ENCODE peak calls at places on chromosomes 7 and 10, in eight cellular contexts. M, N, J, F, Q, D, K and I are unnamed samples.

GRCh38 chr10:76350583-76350982 is 919.2 kb downstream of the LRMDA start:
- DNase-seq in M (no peak), J (no peak), D (no peak), F (no peak), N (no peak), Q (no peak), K (no peak), I (no peak)

GRCh38 chr10:119701861-119702260 is 24.0 kb upstream of the INPP5F start:
- DNase-seq in K (no peak), J (peak; percentile 15), D (no peak), N (no peak), F (no peak), Q (peak; percentile 52), M (no peak), I (no peak)

GRCh38 chr7:155422151-155422550 is 35.8 kb upstream of the EN2 start:
- DNase-seq in K (no peak), N (no peak), D (no peak), F (no peak), J (no peak), Q (no peak), M (no peak), I (no peak)

GRCh38 chr10:11178606-11179221 is 161.0 kb downstream of the CELF2 start:
- DNase-seq in K (no peak), D (no peak), N (peak; percentile 46), J (no peak), M (no peak), F (peak; percentile 77), Q (no peak), I (no peak)

GRCh38 chr10:21534611-21535493 is 820 bp downstream of the MLLT10 start:
- DNase-seq in J (peak; percentile 60), K (peak; percentile 70), F (peak; percentile 66), D (no peak), Q (peak; percentile 59), N (peak; percentile 53), M (peak; percentile 70), I (no peak)

GRCh38 chr10:44935961-44936285 is 23.7 kb upstream of the RASSF4 start:
- DNase-seq in F (no peak), Q (no peak), N (no peak), K (no peak), M (no peak), D (no peak), J (no peak), I (no peak)

GRCh38 chr10:104330168-104331117 is 7.8 kb downstream of the ITPRIP start:
- DNase-seq in Q (peak; percentile 94), F (no peak), D (no peak), M (peak; percentile 33), N (no peak), J (peak; percentile 25), K (peak; percentile 71), I (no peak)

GRCh38 chr7:22856437-22856836 is 33.8 kb upstream of the TOMM7 start:
- DNase-seq in F (no peak), M (no peak), K (no peak), Q (no peak), J (no peak), N (no peak), D (no peak), I (no peak)

GRCh38 chr7:101630591-101630990 is 1.5 kb upstream of the MYL10 start:
- DNase-seq in N (no peak), J (no peak), F (no peak), K (no peak), M (no peak), Q (no peak), D (no peak), I (no peak)

GRCh38 chr10:44258019-44258418 is 126.9 kb downstream of the CXCL12 start:
- DNase-seq in K (no peak), Q (no peak), N (no peak), M (no peak), J (no peak), D (no peak), F (no peak), I (no peak)

GRCh38 chr7:66682350-66683093 is 53.8 kb downstream of the KCTD7 start:
- DNase-seq in F (no peak), D (peak; percentile 33), Q (peak; percentile 22), J (no peak), M (no peak), K (peak; percentile 51), N (no peak), I (no peak)

GRCh38 chr10:47326927-47327330 is 4.7 kb downstream of the GDF2 start:
- DNase-seq in K (no peak), F (no peak), J (no peak), M (no peak), D (no peak), N (no peak), Q (no peak), I (no peak)

GRCh38 chr10:77371848-77372247 is 265.8 kb downstream of the KCNMA1 start:
- DNase-seq in F (no peak), Q (no peak), K (no peak), J (no peak), N (no peak), D (no peak), M (no peak), I (no peak)

GRCh38 chr7:137195996-137196395 is 147.5 kb downstream of the PTN start:
- DNase-seq in K (no peak), N (no peak), F (no peak), J (no peak), M (no peak), Q (no peak), D (no peak), I (no peak)

GRCh38 chr10:93363891-93364648 is 118.1 kb downstream of the MYOF start:
- DNase-seq in M (no peak), K (peak; percentile 46), J (no peak), F (no peak), N (peak; percentile 38), Q (no peak), D (no peak), I (no peak)

GRCh38 chr10:58023341-58024073 is 244.2 kb downstream of the IPMK start:
- DNase-seq in N (no peak), Q (peak; percentile 85), M (no peak), K (no peak), F (no peak), D (no peak), J (peak; percentile 31), I (no peak)

GRCh38 chr7:65846008-65846570 is 26.8 kb upstream of the VKORC1L1 start:
- DNase-seq in D (no peak), Q (no peak), F (no peak), K (no peak), J (no peak), N (no peak), M (no peak), I (no peak)

GRCh38 chr7:15620491-15621185 is 58.8 kb upstream of the AGMO start:
- DNase-seq in K (no peak), J (no peak), N (no peak), Q (peak; percentile 20), F (no peak), D (no peak), M (no peak), I (no peak)

GRCh38 chr7:83739527-83739926 is 90.6 kb upstream of the SEMA3E start:
- DNase-seq in N (no peak), M (no peak), D (no peak), J (no peak), K (no peak), Q (no peak), F (no peak), I (no peak)

GRCh38 chr10:120950103-120950561 is 99.0 kb downstream of the WDR11 start:
- DNase-seq in M (no peak), K (peak; percentile 23), Q (peak; percentile 52), F (no peak), J (no peak), N (no peak), D (no peak), I (no peak)

GRCh38 chr10:101152316-101152715 is 21.2 kb downstream of the TLX1 start:
- DNase-seq in D (no peak), M (no peak), N (no peak), F (no peak), J (no peak), K (no peak), Q (no peak), I (no peak)

GRCh38 chr10:82377608-82378007 is 502.6 kb downstream of the NRG3 start:
- DNase-seq in K (no peak), J (no peak), Q (peak; percentile 49), M (no peak), F (no peak), N (no peak), D (no peak), I (no peak)
- TF ChIP-seq CTCF in K (no peak), J (no peak), Q (peak; percentile 48), M (no peak), F (no peak), N (peak; percentile 38), D (no peak), I (peak; percentile 38)

DNA sequence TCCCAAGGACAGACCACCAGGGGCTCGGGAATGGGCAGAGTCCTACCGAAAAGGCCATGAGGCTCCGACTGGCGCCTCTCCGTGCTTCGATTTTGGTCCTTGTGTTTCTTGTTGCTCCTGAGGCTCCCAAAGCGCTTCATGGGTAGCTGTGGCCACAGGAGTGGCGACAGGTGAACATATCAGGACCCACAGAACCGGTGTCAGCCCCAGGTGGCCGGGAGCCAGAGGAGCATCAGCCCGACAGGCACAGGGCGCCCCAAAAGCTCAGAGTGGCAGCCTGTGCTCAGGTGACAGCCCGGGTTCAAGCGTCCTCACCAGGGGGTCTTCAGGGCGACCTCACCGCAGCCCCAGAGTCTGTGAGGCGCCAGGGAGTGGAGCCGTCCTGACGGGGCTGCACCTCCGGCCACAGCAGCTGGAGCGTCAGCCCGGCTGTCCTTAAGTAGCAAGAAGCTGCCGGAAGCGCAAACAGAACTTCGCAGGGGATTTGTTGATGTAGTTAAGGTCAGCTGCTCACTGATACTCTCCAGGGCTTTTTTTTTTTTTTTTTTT is 141.0 kb downstream of the PRKAG2 start:
- DNase-seq in K (no peak), N (no peak), M (no peak), F (no peak), D (no peak), Q (no peak), J (no peak), I (no peak)
- TF ChIP-seq CTCF in K (no peak), N (no peak), M (no peak), F (no peak), D (no peak), Q (no peak), J (no peak), I (no peak)

GRCh38 chr7:44152971-44153947 is 12.1 kb upstream of the MYL7 start:
- DNase-seq in J (no peak), F (no peak), M (no peak), N (no peak), D (no peak), Q (no peak), K (no peak), I (no peak)
- TF ChIP-seq CTCF in J (peak; percentile 24), F (no peak), M (no peak), N (peak; percentile 26), D (no peak), Q (no peak), K (no peak), I (no peak)

DNA sequence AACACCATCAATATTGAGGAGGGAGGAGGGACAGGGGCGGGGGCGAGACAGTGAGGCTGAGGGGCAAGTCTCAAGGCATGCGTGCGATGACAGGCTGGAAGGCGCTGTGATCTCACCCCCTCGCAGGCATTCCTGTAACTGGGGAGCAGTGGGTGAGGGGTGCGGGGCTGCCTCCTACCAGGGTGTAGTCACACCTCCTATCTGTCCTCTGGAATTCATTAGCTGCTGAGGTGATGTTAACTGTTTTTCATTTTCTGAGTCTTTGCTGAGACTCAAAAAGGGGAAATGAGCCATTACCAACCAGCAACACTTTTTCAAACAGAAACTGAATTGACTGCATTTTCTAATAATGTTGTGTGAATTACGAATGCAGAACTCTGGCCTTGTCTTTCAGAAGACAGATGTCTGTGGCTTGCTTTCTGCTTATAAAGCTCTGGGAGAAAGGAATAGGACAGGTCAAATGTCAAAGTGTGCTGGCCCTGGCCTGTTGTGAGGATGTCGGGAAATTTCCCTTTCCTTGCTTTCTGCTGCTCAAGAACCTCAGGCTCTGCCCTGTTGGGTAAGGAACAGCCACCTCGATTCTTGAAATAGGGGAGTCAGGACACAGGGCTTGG is 23.7 kb upstream of the CDH23 start:
- DNase-seq in M (no peak), Q (no peak), D (no peak), F (peak; percentile 57), J (no peak), K (no peak), N (no peak), I (no peak)
- TF ChIP-seq CTCF in M (no peak), Q (no peak), D (no peak), F (no peak), J (no peak), K (no peak), N (no peak), I (no peak)